ENCODE peak calls at places on chromosomes 7 and 10, in seven cellular contexts. N is endothelial cell of umbilical vein, D is mammary epithelial cell, H is fibroblast of lung, Y is PC-3, J is hepatocyte, S is GM12878. P is an unnamed sample.

GRCh38 chr7:18861514-18861913 is 255.9 kb downstream of the TWIST1 start:
- DNase-seq in H (peak; percentile 77), N (no peak), D (peak; percentile 74), J (no peak), Y (peak; percentile 5), S (peak; percentile 11), P (no peak)

GRCh38 chr10:3217301-3217700 is 44.7 kb upstream of the PITRM1 start:
- DNase-seq in N (no peak), Y (peak; percentile 7), H (peak; percentile 72), J (no peak), S (no peak), D (peak; percentile 43), P (no peak)

GRCh38 chr7:127901895-127902703 is 129.1 kb downstream of the LRRC4 start:
- DNase-seq in Y (no peak), D (no peak), H (no peak), J (no peak), S (peak; percentile 60), N (no peak), P (no peak)

GRCh38 chr7:106820321-106821217 is 44.5 kb upstream of the PIK3CG start:
- DNase-seq in J (no peak), N (peak; percentile 3), Y (no peak), H (no peak), S (no peak), D (no peak), P (no peak)

GRCh38 chr10:89554433-89554832 is 19.0 kb upstream of the SLC16A12 start:
- DNase-seq in S (no peak), H (no peak), N (no peak), J (no peak), Y (peak; percentile 68), D (no peak), P (no peak)

GRCh38 chr10:109894516-109894915 is 28.8 kb downstream of the XPNPEP1 start:
- DNase-seq in J (no peak), S (no peak), N (peak; percentile 80), D (peak; percentile 89), H (peak; percentile 94), Y (no peak), P (no peak)

GRCh38 chr10:43921881-43922280 is 273.2 kb upstream of the ZNF32 start:
- DNase-seq in J (no peak), D (no peak), N (no peak), Y (no peak), S (no peak), H (no peak), P (no peak)

GRCh38 chr10:1938317-1938716 is 201.0 kb upstream of the ADARB2 start:
- DNase-seq in J (no peak), H (no peak), Y (no peak), N (no peak), D (no peak), S (no peak), P (peak; percentile 85)

GRCh38 chr7:118472581-118472980 is 248.1 kb downstream of the ANKRD7 start:
- DNase-seq in H (no peak), Y (no peak), J (no peak), S (no peak), D (no peak), N (no peak), P (no peak)

GRCh38 chr7:74039337-74039736 is 11.4 kb downstream of the ELN start:
- DNase-seq in H (no peak), J (no peak), S (no peak), N (no peak), D (peak; percentile 10), Y (no peak), P (no peak)

GRCh38 chr7:3243256-3243655 is 57.8 kb upstream of the SDK1 start:
- DNase-seq in Y (no peak), H (peak; percentile 78), N (no peak), D (no peak), S (no peak), J (no peak), P (no peak)

GRCh38 chr10:24035761-24036160 is 173.2 kb upstream of the KIAA1217 start:
- DNase-seq in H (no peak), J (no peak), D (no peak), Y (no peak), N (no peak), S (no peak), P (no peak)

GRCh38 chr7:152522551-152522950 is 86.7 kb upstream of the KMT2C start:
- DNase-seq in H (peak; percentile 48), D (no peak), Y (no peak), S (no peak), J (no peak), N (peak; percentile 15), P (no peak)

GRCh38 chr7:29063872-29064271 is 82.5 kb downstream of the CPVL start:
- DNase-seq in D (no peak), S (no peak), J (no peak), N (no peak), H (no peak), Y (no peak), P (no peak)

DNA sequence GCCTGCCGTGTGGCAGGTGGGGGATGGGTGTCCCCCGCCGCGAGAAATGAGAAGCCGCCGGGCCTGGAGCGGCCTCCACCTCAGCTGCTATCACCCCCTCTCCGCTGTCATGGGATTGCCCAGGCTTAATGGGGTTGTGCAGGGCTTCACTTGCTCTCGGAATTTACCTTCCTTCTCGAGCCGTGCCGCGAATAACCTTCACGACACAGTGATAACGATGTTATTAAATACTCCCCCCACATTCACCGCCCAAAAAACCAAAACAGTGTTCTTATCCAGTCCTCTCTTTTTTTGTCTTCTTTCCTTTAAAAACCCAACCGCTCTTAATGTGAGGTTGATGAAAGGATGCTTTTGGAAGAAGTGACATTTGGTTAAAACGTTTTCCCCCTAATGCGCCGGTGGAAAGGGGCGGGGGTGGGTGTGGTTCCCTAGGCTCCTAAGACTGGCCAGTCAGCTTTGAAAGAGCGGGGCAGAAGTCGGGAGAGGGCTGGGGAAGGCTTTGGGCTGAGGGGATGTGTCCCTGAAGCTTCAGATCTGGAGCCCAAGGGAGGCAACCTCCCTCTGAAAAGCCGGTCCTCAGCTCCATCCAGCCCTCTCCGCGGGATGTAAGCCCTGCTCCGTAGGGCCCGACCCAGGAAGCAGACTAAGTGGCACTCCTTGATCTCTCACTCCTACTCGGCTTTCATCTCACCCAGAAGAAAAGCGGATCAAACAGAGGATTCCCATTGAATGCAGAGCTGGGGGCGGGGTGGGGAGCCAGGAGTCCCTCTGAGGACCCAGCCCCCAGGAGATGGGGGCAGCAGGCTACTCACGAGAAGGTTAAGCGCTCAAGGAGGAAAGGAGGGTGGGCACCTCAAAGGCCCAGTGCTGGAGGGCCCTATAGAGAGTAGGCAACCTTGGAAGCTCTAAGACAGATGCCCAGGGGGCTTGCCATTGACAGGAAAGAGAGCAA is 2.5 kb upstream of the EVX1 start:
- DNase-seq in J (no peak), Y (no peak), D (no peak), S (no peak), H (no peak), N (no peak), P (no peak)
- TF ChIP-seq EZH2 in J (peak; percentile 46), Y (no peak), D (peak; percentile 72), S (no peak), H (peak; percentile 86), N (peak; percentile 96), P (no peak)

DNA sequence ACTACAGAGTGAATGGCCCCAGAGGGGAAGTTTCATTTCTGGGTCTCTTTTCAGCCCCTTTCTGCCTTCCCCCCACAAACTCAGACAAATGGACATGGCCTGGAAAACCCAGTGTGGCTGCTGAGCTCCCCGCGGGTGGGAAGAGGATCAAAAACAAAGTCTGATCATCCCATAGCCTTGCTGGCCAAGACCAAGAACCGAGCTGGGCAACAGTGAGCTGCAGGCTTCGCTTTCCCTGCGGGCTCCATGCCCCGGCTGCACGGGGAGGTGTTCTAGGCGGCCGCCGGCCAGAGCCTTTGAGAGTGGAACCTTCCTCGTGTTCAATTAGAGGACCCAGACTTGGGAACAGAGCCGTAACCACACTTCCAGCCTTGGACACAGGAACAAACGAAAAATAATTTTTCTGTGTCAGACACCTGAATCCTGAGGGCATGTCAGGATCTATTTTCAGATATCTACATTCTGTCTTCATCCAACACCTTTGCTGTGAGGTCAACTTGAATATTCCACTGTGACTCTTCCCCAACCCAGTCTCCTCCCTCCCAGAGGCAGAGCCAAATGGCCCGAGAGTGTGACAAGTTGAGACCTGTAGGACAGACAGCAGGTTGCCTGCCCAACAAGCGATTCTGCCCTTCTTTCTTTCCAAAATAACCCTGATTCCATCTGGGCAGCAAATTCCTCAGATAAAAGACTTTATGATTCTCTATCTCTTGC is 26.0 kb downstream of the WDR86 start:
- DNase-seq in S (no peak), N (no peak), D (peak; percentile 72), H (no peak), Y (no peak), J (no peak), P (no peak)
- TF ChIP-seq EZH2 in S (no peak), N (no peak), D (no peak), H (no peak), Y (no peak), J (no peak), P (no peak)

DNA sequence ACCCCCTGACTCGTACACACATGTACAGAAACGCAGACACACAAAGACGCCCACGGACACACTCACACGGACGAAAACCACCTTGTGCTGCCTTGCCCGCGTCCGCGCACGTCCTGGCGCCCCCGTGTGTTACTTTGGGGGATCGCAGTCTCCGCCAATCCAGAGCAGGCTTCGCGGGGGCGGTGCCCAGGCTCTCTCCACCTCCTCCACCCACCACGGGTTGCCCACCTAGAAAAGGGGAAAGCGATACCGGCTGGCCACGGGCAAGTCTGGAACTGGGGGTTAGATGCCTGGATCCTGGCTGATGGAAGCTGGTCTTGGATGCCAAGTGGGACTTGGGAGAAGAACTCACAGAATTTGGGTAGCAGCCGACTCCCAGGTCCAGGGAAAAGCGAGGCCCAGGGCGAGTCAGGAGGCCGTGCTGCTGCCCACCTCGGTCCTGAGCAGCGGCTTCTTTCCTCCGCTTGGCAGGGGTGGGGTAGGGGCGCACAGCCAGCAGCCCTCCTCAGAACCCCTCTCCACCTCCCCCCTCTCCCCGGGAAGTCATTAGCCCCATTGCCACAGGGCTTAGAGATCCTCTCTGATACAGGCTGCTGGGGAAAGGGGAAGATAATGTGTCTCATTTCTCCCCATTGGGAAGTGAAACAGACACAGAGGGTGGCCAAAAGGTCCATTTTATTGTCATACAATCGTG is 4.6 kb upstream of the VGF start:
- DNase-seq in Y (peak; percentile 63), S (no peak), J (peak; percentile 80), N (peak; percentile 71), H (peak; percentile 53), D (peak; percentile 45), P (peak; percentile 83)
- TF ChIP-seq EZH2 in Y (no peak), S (no peak), J (no peak), N (no peak), H (no peak), D (peak; percentile 27), P (no peak)

DNA sequence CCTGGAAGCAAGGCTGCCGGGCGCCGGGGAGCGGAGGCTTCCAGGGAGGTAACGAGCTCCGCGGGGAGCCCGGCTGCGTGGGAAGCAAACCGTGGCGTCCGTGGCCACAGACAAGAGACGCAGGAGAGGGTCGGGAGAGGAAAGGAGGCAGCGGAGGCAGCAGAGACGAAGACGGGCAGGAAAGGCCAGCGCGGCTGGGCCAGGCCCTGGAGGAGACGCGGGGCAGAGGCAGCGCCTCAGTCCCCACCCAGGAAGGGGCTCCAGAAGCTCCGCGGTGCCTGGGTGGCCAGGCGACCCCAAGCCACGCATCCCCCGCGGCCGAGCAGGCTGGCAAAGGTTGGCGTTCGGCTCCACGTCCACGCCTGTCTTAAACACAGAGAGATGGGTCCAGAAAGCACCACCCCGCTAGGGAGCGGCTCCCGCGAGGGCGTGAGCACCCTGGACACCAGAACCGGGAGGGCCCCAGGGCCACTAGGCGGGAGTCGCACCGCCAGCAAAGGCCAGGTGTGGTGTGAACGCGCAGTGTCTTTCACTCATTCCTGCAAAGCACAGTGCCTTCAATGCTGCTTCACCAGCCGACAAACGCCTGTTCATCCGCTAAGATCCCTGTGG is 97.3 kb downstream of the PTPRN2 start:
- DNase-seq in N (no peak), S (no peak), Y (no peak), J (no peak), D (no peak), H (no peak), P (no peak)
- TF ChIP-seq EZH2 in N (no peak), S (no peak), Y (no peak), J (no peak), D (no peak), H (no peak), P (no peak)

GRCh38 chr7:155948845-155949244 is 136.6 kb upstream of the SHH start:
- DNase-seq in J (no peak), Y (no peak), D (no peak), S (no peak), H (no peak), N (no peak), P (no peak)
- TF ChIP-seq EZH2 in J (no peak), Y (no peak), D (no peak), S (no peak), H (no peak), N (no peak), P (no peak)